ENCODE peak calls at places on chromosome 18, in seven cellular contexts. N, G, V, R, T, F and J are unnamed samples.

GRCh38 chr18:3380384-3380961 is 69.5 kb upstream of the TGIF1 start:
- DNase-seq in F (no peak), R (no peak), G (no peak), V (no peak), T (no peak), N (no peak), J (no peak)

GRCh38 chr18:57803119-57803969 is at the start of gene ATP8B1:
- DNase-seq in N (peak; percentile 75), R (peak; percentile 56), V (no peak), T (no peak), F (peak; percentile 55), G (no peak), J (peak; percentile 28)

GRCh38 chr18:12745095-12745820 is 42.4 kb downstream of the PSMG2 start:
- DNase-seq in T (no peak), N (no peak), F (no peak), G (no peak), V (no peak), R (no peak), J (no peak)

GRCh38 chr18:2337552-2338141 is 233.7 kb downstream of the METTL4 start:
- DNase-seq in G (peak; percentile 30), R (no peak), T (peak; percentile 17), N (peak; percentile 26), V (no peak), F (peak; percentile 9), J (peak; percentile 5)

GRCh38 chr18:62030091-62030985 is 137.5 kb upstream of the RNF152 start:
- DNase-seq in R (no peak), T (no peak), V (no peak), N (peak; percentile 10), F (no peak), G (no peak), J (no peak)

GRCh38 chr18:37467002-37467401 is 98.6 kb downstream of the CELF4 start:
- DNase-seq in F (no peak), V (no peak), N (no peak), G (no peak), R (no peak), T (no peak), J (no peak)

GRCh38 chr18:63409301-63409700 is 13.0 kb downstream of the VPS4B start:
- DNase-seq in T (no peak), F (no peak), R (no peak), N (no peak), G (no peak), V (no peak), J (no peak)

GRCh38 chr18:65409266-65409665 is 341.5 kb upstream of the CDH7 start:
- DNase-seq in F (no peak), T (no peak), N (no peak), V (no peak), G (no peak), R (no peak), J (no peak)

GRCh38 chr18:78875268-78875997 is 104.2 kb upstream of the SALL3 start:
- DNase-seq in V (no peak), G (peak; percentile 27), T (peak; percentile 8), F (peak; percentile 35), N (peak; percentile 38), R (peak; percentile 36), J (no peak)

GRCh38 chr18:3411854-3412268 is 38.1 kb upstream of the TGIF1 start:
- DNase-seq in G (no peak), V (no peak), F (no peak), R (no peak), T (no peak), N (no peak), J (no peak)

GRCh38 chr18:9617006-9617542 is 2.7 kb upstream of the PPP4R1 start:
- DNase-seq in F (no peak), T (no peak), G (no peak), R (no peak), V (no peak), N (no peak), J (no peak)

GRCh38 chr18:57431512-57432080 is 3.6 kb upstream of the ONECUT2 start:
- DNase-seq in R (no peak), T (no peak), V (no peak), N (no peak), F (no peak), G (no peak), J (no peak)

GRCh38 chr18:48616484-48617255 is 77.8 kb downstream of the CTIF start:
- DNase-seq in V (no peak), N (no peak), T (no peak), F (no peak), R (no peak), G (no peak), J (no peak)

GRCh38 chr18:41155025-41155424 is 800.0 kb upstream of the PIK3C3 start:
- DNase-seq in R (no peak), T (no peak), V (no peak), G (no peak), N (no peak), F (no peak), J (no peak)

GRCh38 chr18:9147440-9148238 is 11.1 kb downstream of the ANKRD12 start:
- DNase-seq in F (no peak), G (peak; percentile 62), R (no peak), V (peak; percentile 53), T (peak; percentile 72), N (peak; percentile 50), J (no peak)

DNA sequence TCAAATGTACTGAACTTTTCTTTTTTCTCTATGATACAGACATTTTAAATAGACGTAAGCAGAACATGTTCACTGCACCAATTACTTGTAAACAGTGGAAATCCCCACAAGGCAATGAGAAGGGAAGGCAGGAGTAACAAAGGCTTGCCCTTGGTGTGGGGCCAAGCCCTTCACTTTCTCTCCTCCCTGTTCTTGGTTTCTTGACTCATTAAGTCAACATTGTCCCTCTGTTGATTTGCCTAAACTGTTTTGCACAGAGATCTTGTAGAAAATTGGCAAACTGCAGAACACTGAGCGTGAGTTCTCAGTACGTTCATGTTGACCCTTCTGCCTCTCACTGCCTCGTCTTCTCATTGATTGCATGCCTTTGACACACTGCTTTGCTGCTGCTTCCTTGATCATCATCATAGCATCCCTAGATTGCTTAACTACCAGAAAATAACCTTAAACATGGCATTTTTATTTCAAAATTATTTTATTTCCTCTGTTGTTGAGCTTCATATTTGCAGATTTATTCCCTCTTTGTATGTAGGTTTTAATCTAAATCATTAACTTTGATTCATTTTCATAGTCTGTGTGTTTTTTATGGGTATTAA is 257.7 kb downstream of the PTGR3 start:
- DNase-seq in V (peak; percentile 59), F (no peak), N (no peak), T (peak; percentile 32), R (no peak), G (no peak), J (no peak)
- TF ChIP-seq TAF1 in V (no peak), F (no peak), N (no peak), T (no peak), R (no peak), G (no peak), J (no peak)

GRCh38 chr18:7415081-7415894 is 151.8 kb upstream of the PTPRM start:
- DNase-seq in G (no peak), R (no peak), F (no peak), T (no peak), N (no peak), V (no peak), J (no peak)
- TF ChIP-seq TAF1 in G (no peak), R (no peak), F (no peak), T (no peak), N (no peak), V (no peak), J (no peak)

GRCh38 chr18:79983793-79984192 is 4.6 kb downstream of the TXNL4A start:
- DNase-seq in T (no peak), N (no peak), F (no peak), G (no peak), R (no peak), V (no peak), J (no peak)

GRCh38 chr18:79983253-79983652 is 5.1 kb downstream of the TXNL4A start:
- DNase-seq in R (no peak), V (no peak), G (no peak), T (no peak), N (no peak), F (no peak), J (no peak)

GRCh38 chr18:79985172-79985571 is 3.2 kb downstream of the TXNL4A start:
- DNase-seq in F (no peak), R (no peak), V (no peak), G (no peak), T (peak; percentile 79), N (no peak), J (no peak)

GRCh38 chr18:79980585-79980984 is 7.8 kb downstream of the TXNL4A start:
- DNase-seq in R (no peak), V (no peak), F (no peak), T (no peak), G (no peak), N (no peak), J (no peak)

DNA sequence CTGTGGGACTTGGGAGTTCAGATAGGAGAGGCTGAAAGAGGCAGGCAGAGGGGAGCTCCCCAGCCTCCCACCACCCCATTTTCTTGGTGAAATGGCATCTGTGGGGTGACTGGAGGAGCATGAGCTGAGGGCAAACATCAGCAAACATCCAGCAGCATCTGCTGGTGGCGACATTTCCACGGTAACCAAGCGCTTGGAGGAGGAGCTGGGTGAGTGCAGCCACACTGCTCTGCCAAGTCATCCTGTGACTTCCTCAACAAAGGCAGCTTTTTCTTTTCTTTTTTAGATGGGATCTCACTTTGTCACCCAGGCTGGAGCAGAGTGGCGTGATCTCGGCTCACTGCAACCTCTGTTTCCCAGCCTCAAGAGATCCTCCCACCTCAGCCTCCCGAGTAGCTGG is 5.6 kb downstream of the TXNL4A start:
- DNase-seq in G (peak; percentile 32), T (no peak), F (no peak), N (no peak), V (no peak), R (no peak), J (no peak)
- TF ChIP-seq TAF1 in G (no peak), T (no peak), F (no peak), N (no peak), V (no peak), R (no peak), J (no peak)

GRCh38 chr18:44465337-44465736 is 215.4 kb upstream of the SETBP1 start:
- DNase-seq in G (no peak), T (no peak), N (no peak), F (no peak), V (no peak), R (no peak), J (no peak)
- TF ChIP-seq TAF1 in G (no peak), T (no peak), N (no peak), F (no peak), V (no peak), R (no peak), J (no peak)

DNA sequence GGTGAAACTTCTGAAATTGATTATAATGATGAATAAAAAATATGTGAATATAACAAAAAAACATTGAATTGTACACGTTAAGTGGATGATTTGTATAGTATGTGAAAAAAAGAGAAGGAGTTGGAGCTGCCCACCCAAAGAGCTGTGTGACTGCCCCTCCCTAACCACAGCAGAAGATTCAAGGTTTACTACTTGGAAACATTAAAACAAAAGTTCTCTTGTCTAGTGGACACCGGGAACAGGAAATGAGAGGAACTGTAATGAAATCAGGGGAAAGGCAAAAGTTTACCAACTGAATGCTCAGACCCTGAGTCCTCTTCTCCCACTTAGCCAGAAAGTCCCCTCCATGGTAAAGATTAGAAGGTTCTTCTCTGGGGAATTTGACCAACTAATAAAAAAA is 13.1 kb downstream of the COLEC12 start:
- DNase-seq in N (no peak), R (no peak), T (peak; percentile 44), G (no peak), V (no peak), F (no peak), J (no peak)
- TF ChIP-seq TAF1 in N (no peak), R (no peak), T (no peak), G (no peak), V (no peak), F (no peak), J (no peak)